ENCODE peak calls at places on chromosomes 2 and 18, in eight cellular contexts. C is CD4-positive, CD25-positive, alpha-beta regulatory T cell; V is HEK293T; D is NCI-H1092; T is activated naive CD4-positive, alpha-beta T cell treated with anti-CD3 and anti-CD28 coated beads, Interleukin-2, amount 10 ng/mL, durations not matched to agents 7 days and 5 days; W is astrocyte of the cerebellum; M is AG20443; H is hepatocyte. R is an unnamed sample.

GRCh38 chr2:237192881-237193280 is 107.2 kb downstream of the COPS8 start:
- DNase-seq in C (no peak), V (no peak), D (no peak), T (no peak), W (no peak), M (no peak), H (no peak), R (no peak)

GRCh38 chr2:55742996-55743395 is 49.4 kb upstream of the PNPT1 start:
- DNase-seq in C (no peak), V (no peak), D (no peak), T (no peak), W (no peak), M (no peak), H (no peak), R (no peak)

GRCh38 chr2:156944871-156945270 is 312.6 kb upstream of the GALNT5 start:
- DNase-seq in C (no peak), V (no peak), D (no peak), T (no peak), W (peak; percentile 1), M (no peak), H (no peak), R (no peak)

GRCh38 chr2:31983762-31984467 is 26.9 kb downstream of the MEMO1 start:
- DNase-seq in C (no peak), V (no peak), D (no peak), T (no peak), W (no peak), M (no peak), H (no peak), R (no peak)

GRCh38 chr2:39216495-39217191 is 27.1 kb downstream of the CDKL4 start:
- DNase-seq in C (peak; percentile 86), V (no peak), D (no peak), T (peak; percentile 92), W (no peak), M (no peak), H (peak; percentile 23), R (no peak)

GRCh38 chr2:233075966-233076339 is 15.8 kb downstream of the INPP5D start:
- DNase-seq in C (peak; percentile 56), V (no peak), D (no peak), T (peak; percentile 62), W (no peak), M (no peak), H (no peak), R (no peak)

GRCh38 chr2:157468931-157469708 is 25.2 kb upstream of the CYTIP start:
- DNase-seq in C (peak; percentile 69), V (no peak), D (no peak), T (no peak), W (no peak), M (peak; percentile 52), H (no peak), R (peak; percentile 61)

GRCh38 chr2:9089831-9090230 is 86.3 kb upstream of the MBOAT2 start:
- DNase-seq in C (no peak), V (no peak), D (no peak), T (no peak), W (no peak), M (no peak), H (no peak), R (no peak)

GRCh38 chr2:165627463-165627862 is 158.0 kb downstream of the CSRNP3 start:
- DNase-seq in C (no peak), V (no peak), D (no peak), T (no peak), W (no peak), M (no peak), H (peak; percentile 23), R (no peak)

GRCh38 chr18:79590191-79591039 is 89.2 kb upstream of the CTDP1 start:
- DNase-seq in C (no peak), V (no peak), D (no peak), T (no peak), W (no peak), M (peak; percentile 35), H (no peak), R (peak; percentile 69)

GRCh38 chr2:159549234-159549633 is 67.1 kb downstream of the BAZ2B start:
- DNase-seq in C (no peak), V (no peak), D (no peak), T (no peak), W (no peak), M (no peak), H (no peak), R (no peak)

GRCh38 chr2:239246723-239247122 is 154.1 kb downstream of the HDAC4 start:
- DNase-seq in C (no peak), V (no peak), D (no peak), T (no peak), W (no peak), M (no peak), H (no peak), R (no peak)

GRCh38 chr2:227326783-227327182 is 1.7 kb downstream of the MFF start:
- DNase-seq in C (no peak), V (no peak), D (no peak), T (no peak), W (no peak), M (no peak), H (no peak), R (no peak)

GRCh38 chr18:49693276-49694005 is 119.9 kb downstream of the ACAA2 start:
- DNase-seq in C (no peak), V (no peak), D (no peak), T (no peak), W (no peak), M (no peak), H (no peak), R (no peak)

GRCh38 chr2:37585982-37586621 is 85.3 kb downstream of the CDC42EP3 start:
- DNase-seq in C (peak; percentile 74), V (no peak), D (no peak), T (peak; percentile 75), W (peak; percentile 79), M (peak; percentile 75), H (peak; percentile 30), R (peak; percentile 75)

GRCh38 chr2:8628179-8628869 is 53.5 kb upstream of the ID2 start:
- DNase-seq in C (no peak), V (no peak), D (no peak), T (no peak), W (no peak), M (no peak), H (peak; percentile 54), R (no peak)

GRCh38 chr2:216519154-216519762 is 20.6 kb downstream of the RPL37A start:
- DNase-seq in C (peak; percentile 42), V (peak; percentile 65), D (peak; percentile 68), T (peak; percentile 76), W (peak; percentile 82), M (peak; percentile 73), H (peak; percentile 91), R (peak; percentile 80)

GRCh38 chr2:46780411-46780800 is 135.2 kb downstream of the MCFD2 start:
- DNase-seq in C (no peak), V (no peak), D (no peak), T (no peak), W (peak; percentile 32), M (peak; percentile 68), H (no peak), R (no peak)

GRCh38 chr2:158179660-158180059 is 78.0 kb downstream of the UPP2 start:
- DNase-seq in C (no peak), V (no peak), D (no peak), T (no peak), W (no peak), M (peak; percentile 31), H (no peak), R (peak; percentile 22)

GRCh38 chr2:143937563-143938346 is 582.2 kb downstream of the ZEB2 start:
- DNase-seq in C (no peak), V (peak; percentile 11), D (no peak), T (no peak), W (no peak), M (peak; percentile 21), H (peak; percentile 18), R (no peak)

GRCh38 chr2:120858361-120858760 is 122.7 kb downstream of the GLI2 start:
- DNase-seq in C (no peak), V (no peak), D (no peak), T (no peak), W (no peak), M (peak; percentile 50), H (no peak), R (no peak)

GRCh38 chr2:226338825-226339224 is 460.8 kb downstream of the IRS1 start:
- DNase-seq in C (no peak), V (no peak), D (no peak), T (no peak), W (no peak), M (no peak), H (no peak), R (no peak)

GRCh38 chr2:241358470-241358869 is 2.4 kb downstream of the FARP2 start:
- DNase-seq in C (no peak), V (no peak), D (no peak), T (no peak), W (no peak), M (no peak), H (no peak), R (no peak)

GRCh38 chr2:43524180-43524965 is 71.5 kb downstream of the THADA start:
- DNase-seq in C (no peak), V (peak; percentile 24), D (no peak), T (no peak), W (no peak), M (no peak), H (peak; percentile 7), R (peak; percentile 76)

GRCh38 chr2:64491426-64491825 is 32.7 kb upstream of the AFTPH start:
- DNase-seq in C (no peak), V (no peak), D (no peak), T (no peak), W (no peak), M (peak; percentile 36), H (no peak), R (no peak)

GRCh38 chr2:234873828-234874173 is 78.0 kb upstream of the SH3BP4 start:
- DNase-seq in C (no peak), V (no peak), D (no peak), T (no peak), W (no peak), M (peak; percentile 83), H (peak; percentile 26), R (no peak)

GRCh38 chr18:78927616-78928015 is 52.0 kb upstream of the SALL3 start:
- DNase-seq in C (no peak), V (no peak), D (no peak), T (no peak), W (no peak), M (no peak), H (no peak), R (no peak)

GRCh38 chr2:217851191-217852020 is 151.4 kb downstream of the TNS1 start:
- DNase-seq in C (no peak), V (no peak), D (no peak), T (no peak), W (peak; percentile 13), M (peak; percentile 75), H (no peak), R (peak; percentile 85)

GRCh38 chr2:185142677-185143076 is 544.3 kb downstream of the ZNF804A start:
- DNase-seq in C (no peak), V (no peak), D (no peak), T (no peak), W (no peak), M (no peak), H (no peak), R (no peak)

GRCh38 chr18:31722369-31722957 is 38.1 kb upstream of the B4GALT6 start:
- DNase-seq in C (peak; percentile 43), V (peak; percentile 95), D (peak; percentile 78), T (peak; percentile 85), W (peak; percentile 66), M (peak; percentile 82), H (peak; percentile 86), R (peak; percentile 67)

GRCh38 chr2:109172556-109173105 is 43.6 kb downstream of the SH3RF3 start:
- DNase-seq in C (no peak), V (no peak), D (no peak), T (no peak), W (no peak), M (no peak), H (no peak), R (no peak)

GRCh38 chr2:224934542-224935188 is 107.6 kb downstream of the DOCK10 start:
- DNase-seq in C (no peak), V (no peak), D (no peak), T (no peak), W (peak; percentile 24), M (no peak), H (no peak), R (no peak)

GRCh38 chr2:227082286-227082685 is 81.7 kb downstream of the COL4A4 start:
- DNase-seq in C (no peak), V (no peak), D (no peak), T (no peak), W (no peak), M (no peak), H (no peak), R (no peak)

GRCh38 chr2:202831241-202831997 is 40.1 kb downstream of the ICA1L start:
- DNase-seq in C (peak; percentile 41), V (peak; percentile 65), D (peak; percentile 1), T (peak; percentile 69), W (peak; percentile 38), M (peak; percentile 73), H (peak; percentile 44), R (peak; percentile 70)

R was measured in myocyte.